ENCODE peak calls at places on chromosome 5, in nine cellular contexts. J is NAMALWA; Q is activated CD8-positive, alpha-beta memory T cell treated with anti-CD3 and anti-CD28 coated beads for 24 hours; K is EL; L is activated effector memory CD4-positive, alpha-beta T cell treated with anti-CD3 and anti-CD28 coated beads, Interleukin-2, amount 50 U/mL, for 16 hours; V is BJ; Z is HEK293T; D is fibroblast of the conjunctiva; G is T-helper 1 cell. R is an unnamed sample.

GRCh38 chr5:170746081-170746951 is 37.2 kb upstream of the GABRP start:
- DNase-seq in V (no peak), J (no peak), K (no peak), D (no peak), G (no peak), L (no peak), Z (no peak), Q (no peak), R (no peak)

GRCh38 chr5:176155882-176156497 is 82.2 kb upstream of the SIMC1 start:
- DNase-seq in L (no peak), Z (no peak), D (no peak), Q (no peak), K (no peak), V (no peak), J (no peak), G (no peak), R (no peak)

GRCh38 chr5:101393795-101394450 is 490.8 kb upstream of the ST8SIA4 start:
- DNase-seq in J (no peak), G (no peak), V (no peak), D (no peak), Z (no peak), L (no peak), Q (no peak), K (no peak), R (no peak)

GRCh38 chr5:134114886-134115805 is 665 bp downstream of the TCF7 start:
- DNase-seq in Q (peak; percentile 87), L (peak; percentile 91), V (no peak), K (no peak), J (no peak), Z (peak; percentile 27), D (no peak), G (peak; percentile 68), R (no peak)

GRCh38 chr5:54520438-54520846 is 2.9 kb downstream of the SNX18 start:
- DNase-seq in J (peak; percentile 9), Q (no peak), K (peak; percentile 57), V (no peak), G (no peak), D (no peak), L (no peak), Z (no peak), R (peak; percentile 48)

GRCh38 chr5:16574789-16575785 is 41.7 kb downstream of the RETREG1 start:
- DNase-seq in L (no peak), V (peak; percentile 54), Q (no peak), G (no peak), D (peak; percentile 56), Z (no peak), J (no peak), K (peak; percentile 83), R (peak; percentile 35)

GRCh38 chr5:147530801-147531389 is 21.0 kb upstream of the DPYSL3 start:
- DNase-seq in V (no peak), K (peak; percentile 89), Z (no peak), L (no peak), Q (no peak), D (peak; percentile 70), G (no peak), J (no peak), R (no peak)

GRCh38 chr5:39201160-39201794 is 18.1 kb downstream of the FYB1 start:
- DNase-seq in Q (peak; percentile 64), V (no peak), J (no peak), L (no peak), Z (no peak), G (no peak), D (no peak), K (no peak), R (no peak)

GRCh38 chr5:169641253-169641652 is 4.2 kb downstream of the DOCK2 start:
- DNase-seq in Q (no peak), L (no peak), Z (no peak), V (no peak), K (no peak), J (no peak), D (no peak), G (no peak), R (no peak)

GRCh38 chr5:126449751-126450271 is 26.6 kb downstream of the GRAMD2B start:
- DNase-seq in J (peak; percentile 31), L (peak; percentile 83), G (peak; percentile 13), Z (no peak), K (peak; percentile 78), D (no peak), Q (peak; percentile 69), V (no peak), R (no peak)

GRCh38 chr5:142962172-142962528 is 192.0 kb downstream of the ARHGAP26 start:
- DNase-seq in D (no peak), J (no peak), Q (no peak), G (no peak), K (no peak), V (no peak), L (no peak), Z (no peak), R (no peak)

GRCh38 chr5:13566903-13567339 is 377.6 kb downstream of the DNAH5 start:
- DNase-seq in Q (no peak), D (peak; percentile 62), K (peak; percentile 94), J (no peak), V (peak; percentile 63), G (no peak), L (no peak), Z (no peak), R (no peak)